ENCODE peak calls at places on chromosome 18, in five cellular contexts. One of them, this sample, is unnamed.
A peak's percentile ranks its signal among the peaks of the same experiment; 100 is the strongest.

GRCh38 chr18:31658670-31659573 is 25.5 kb downstream of the B4GALT6 start:
- DNase-seq in tibial artery: no peak
- DNase-seq in astrocyte of the spinal cord: peak; percentile 48
- DNase-seq in choroid plexus epithelial cell: peak; percentile 36
- DNase-seq in brain microvascular endothelial cell: no peak
- DNase-seq in this sample: no peak

GRCh38 chr18:10863026-10863425 is 286.3 kb downstream of the PIEZO2 start:
- DNase-seq in tibial artery: no peak
- DNase-seq in astrocyte of the spinal cord: peak; percentile 20
- DNase-seq in choroid plexus epithelial cell: peak; percentile 50
- DNase-seq in brain microvascular endothelial cell: no peak
- DNase-seq in this sample: no peak

GRCh38 chr18:12621737-12622306 is 36.1 kb downstream of the SPIRE1 start:
- DNase-seq in tibial artery: no peak
- DNase-seq in astrocyte of the spinal cord: peak; percentile 65
- DNase-seq in choroid plexus epithelial cell: peak; percentile 51
- DNase-seq in brain microvascular endothelial cell: peak; percentile 71
- DNase-seq in this sample: no peak

GRCh38 chr18:55838841-55839240 is 250.8 kb upstream of the TCF4 start:
- DNase-seq in tibial artery: no peak
- DNase-seq in astrocyte of the spinal cord: peak; percentile 56
- DNase-seq in choroid plexus epithelial cell: peak; percentile 66
- DNase-seq in brain microvascular endothelial cell: peak; percentile 25
- DNase-seq in this sample: no peak

GRCh38 chr18:70826571-70826970 is 537.7 kb downstream of the SOCS6 start:
- DNase-seq in tibial artery: no peak
- DNase-seq in astrocyte of the spinal cord: no peak
- DNase-seq in choroid plexus epithelial cell: no peak
- DNase-seq in brain microvascular endothelial cell: no peak
- DNase-seq in this sample: no peak

GRCh38 chr18:12282436-12283039 is 25.5 kb upstream of the TUBB6 start:
- DNase-seq in tibial artery: no peak
- DNase-seq in astrocyte of the spinal cord: peak; percentile 82
- DNase-seq in choroid plexus epithelial cell: peak; percentile 86
- DNase-seq in brain microvascular endothelial cell: peak; percentile 92
- DNase-seq in this sample: no peak

GRCh38 chr18:68438983-68439382 is 275.9 kb downstream of the TMX3 start:
- DNase-seq in tibial artery: no peak
- DNase-seq in astrocyte of the spinal cord: no peak
- DNase-seq in choroid plexus epithelial cell: peak; percentile 74
- DNase-seq in brain microvascular endothelial cell: no peak
- DNase-seq in this sample: no peak

GRCh38 chr18:57440331-57441101 is 5.3 kb downstream of the ONECUT2 start:
- DNase-seq in tibial artery: no peak
- DNase-seq in astrocyte of the spinal cord: no peak
- DNase-seq in choroid plexus epithelial cell: no peak
- DNase-seq in brain microvascular endothelial cell: no peak
- DNase-seq in this sample: peak; percentile 43

GRCh38 chr18:42310956-42311355 is 355.9 kb downstream of the PIK3C3 start:
- DNase-seq in tibial artery: no peak
- DNase-seq in astrocyte of the spinal cord: no peak
- DNase-seq in choroid plexus epithelial cell: peak; percentile 7
- DNase-seq in brain microvascular endothelial cell: peak; percentile 1
- DNase-seq in this sample: no peak

GRCh38 chr18:34222396-34223163 is 2.1 kb downstream of the NOL4 start:
- DNase-seq in tibial artery: no peak
- DNase-seq in astrocyte of the spinal cord: peak; percentile 9
- DNase-seq in choroid plexus epithelial cell: peak; percentile 1
- DNase-seq in brain microvascular endothelial cell: no peak
- DNase-seq in this sample: peak; percentile 63

GRCh38 chr18:35620765-35621164 is 39.2 kb downstream of the GALNT1 start:
- DNase-seq in tibial artery: no peak
- DNase-seq in astrocyte of the spinal cord: no peak
- DNase-seq in choroid plexus epithelial cell: no peak
- DNase-seq in brain microvascular endothelial cell: no peak
- DNase-seq in this sample: no peak

GRCh38 chr18:31591113-31591512 is 564 bp upstream of the TTR start:
- DNase-seq in tibial artery: no peak
- DNase-seq in astrocyte of the spinal cord: no peak
- DNase-seq in choroid plexus epithelial cell: no peak
- DNase-seq in brain microvascular endothelial cell: no peak
- DNase-seq in this sample: no peak

GRCh38 chr18:1296237-1296636 is 391.6 kb downstream of the ADCYAP1 start:
- DNase-seq in tibial artery: no peak
- DNase-seq in astrocyte of the spinal cord: no peak
- DNase-seq in choroid plexus epithelial cell: no peak
- DNase-seq in brain microvascular endothelial cell: no peak
- DNase-seq in this sample: no peak

GRCh38 chr18:44798433-44799048 is 117.9 kb downstream of the SETBP1 start:
- DNase-seq in tibial artery: no peak
- DNase-seq in astrocyte of the spinal cord: no peak
- DNase-seq in choroid plexus epithelial cell: no peak
- DNase-seq in brain microvascular endothelial cell: no peak
- DNase-seq in this sample: no peak

GRCh38 chr18:40935423-40935822 is 1019.6 kb upstream of the PIK3C3 start:
- DNase-seq in tibial artery: no peak
- DNase-seq in astrocyte of the spinal cord: no peak
- DNase-seq in choroid plexus epithelial cell: peak; percentile 55
- DNase-seq in brain microvascular endothelial cell: peak; percentile 14
- DNase-seq in this sample: no peak

GRCh38 chr18:25453556-25454269 is 101.7 kb upstream of the ZNF521 start:
- DNase-seq in tibial artery: no peak
- DNase-seq in astrocyte of the spinal cord: peak; percentile 26
- DNase-seq in choroid plexus epithelial cell: peak; percentile 59
- DNase-seq in brain microvascular endothelial cell: no peak
- DNase-seq in this sample: no peak

GRCh38 chr18:29512203-29512602 is 1335.3 kb upstream of the CDH2 start:
- DNase-seq in tibial artery: no peak
- DNase-seq in astrocyte of the spinal cord: no peak
- DNase-seq in choroid plexus epithelial cell: no peak
- DNase-seq in brain microvascular endothelial cell: no peak
- DNase-seq in this sample: no peak

GRCh38 chr18:39946623-39947061 is 2008.4 kb upstream of the PIK3C3 start:
- DNase-seq in tibial artery: no peak
- DNase-seq in astrocyte of the spinal cord: peak; percentile 91
- DNase-seq in choroid plexus epithelial cell: peak; percentile 97
- DNase-seq in brain microvascular endothelial cell: peak; percentile 63
- DNase-seq in this sample: no peak

GRCh38 chr18:43159091-43159490 is 43.6 kb upstream of the RIT2 start:
- DNase-seq in tibial artery: no peak
- DNase-seq in astrocyte of the spinal cord: peak; percentile 54
- DNase-seq in choroid plexus epithelial cell: peak; percentile 82
- DNase-seq in brain microvascular endothelial cell: peak; percentile 18
- DNase-seq in this sample: no peak

GRCh38 chr18:50880108-50880465 is 1.2 kb downstream of the ME2 start:
- DNase-seq in tibial artery: no peak
- DNase-seq in astrocyte of the spinal cord: peak; percentile 3
- DNase-seq in choroid plexus epithelial cell: no peak
- DNase-seq in brain microvascular endothelial cell: no peak
- DNase-seq in this sample: no peak

GRCh38 chr18:70044626-70045025 is 97.0 kb upstream of the CD226 start:
- DNase-seq in tibial artery: no peak
- DNase-seq in astrocyte of the spinal cord: peak; percentile 90
- DNase-seq in choroid plexus epithelial cell: peak; percentile 98
- DNase-seq in brain microvascular endothelial cell: peak; percentile 97
- DNase-seq in this sample: no peak

GRCh38 chr18:49519041-49519971 is 32.3 kb upstream of the C18orf32 start:
- DNase-seq in tibial artery: no peak
- DNase-seq in astrocyte of the spinal cord: no peak
- DNase-seq in choroid plexus epithelial cell: no peak
- DNase-seq in brain microvascular endothelial cell: no peak
- DNase-seq in this sample: peak; percentile 35

GRCh38 chr18:13620206-13620672 is 106.1 kb downstream of the FAM210A start:
- DNase-seq in tibial artery: no peak
- DNase-seq in astrocyte of the spinal cord: no peak
- DNase-seq in choroid plexus epithelial cell: no peak
- DNase-seq in brain microvascular endothelial cell: no peak
- DNase-seq in this sample: no peak

GRCh38 chr18:51881394-51881793 is 458.6 kb upstream of the DCC start:
- DNase-seq in tibial artery: no peak
- DNase-seq in astrocyte of the spinal cord: no peak
- DNase-seq in choroid plexus epithelial cell: no peak
- DNase-seq in brain microvascular endothelial cell: no peak
- DNase-seq in this sample: no peak

GRCh38 chr18:28439870-28440269 is 262.9 kb upstream of the CDH2 start:
- DNase-seq in tibial artery: no peak
- DNase-seq in astrocyte of the spinal cord: no peak
- DNase-seq in choroid plexus epithelial cell: peak; percentile 57
- DNase-seq in brain microvascular endothelial cell: no peak
- DNase-seq in this sample: no peak

GRCh38 chr18:35178260-35178659 is 62.6 kb upstream of the ZNF397 start:
- DNase-seq in tibial artery: no peak
- DNase-seq in astrocyte of the spinal cord: peak; percentile 78
- DNase-seq in choroid plexus epithelial cell: peak; percentile 57
- DNase-seq in brain microvascular endothelial cell: peak; percentile 55
- DNase-seq in this sample: no peak

GRCh38 chr18:77063256-77063655 is 69.3 kb downstream of the MBP start:
- DNase-seq in tibial artery: no peak
- DNase-seq in astrocyte of the spinal cord: peak; percentile 81
- DNase-seq in choroid plexus epithelial cell: peak; percentile 90
- DNase-seq in brain microvascular endothelial cell: peak; percentile 97
- DNase-seq in this sample: no peak

GRCh38 chr18:22314406-22314805 is 103.3 kb downstream of the CTAGE1 start:
- DNase-seq in tibial artery: no peak
- DNase-seq in astrocyte of the spinal cord: peak; percentile 85
- DNase-seq in choroid plexus epithelial cell: peak; percentile 95
- DNase-seq in brain microvascular endothelial cell: peak; percentile 97
- DNase-seq in this sample: no peak

GRCh38 chr18:72700961-72701710 is 157.0 kb upstream of the CBLN2 start:
- DNase-seq in tibial artery: no peak
- DNase-seq in astrocyte of the spinal cord: peak; percentile 38
- DNase-seq in choroid plexus epithelial cell: peak; percentile 67
- DNase-seq in brain microvascular endothelial cell: peak; percentile 2
- DNase-seq in this sample: no peak
- TF ChIP-seq CTCF in tibial artery: no peak
- TF ChIP-seq CTCF in astrocyte of the spinal cord: peak; percentile 48
- TF ChIP-seq CTCF in choroid plexus epithelial cell: peak; percentile 60
- TF ChIP-seq CTCF in brain microvascular endothelial cell: peak; percentile 36
- TF ChIP-seq CTCF in this sample: peak; percentile 47

GRCh38 chr18:59707306-59707705 is 10.1 kb upstream of the CCBE1 start:
- DNase-seq in tibial artery: no peak
- DNase-seq in astrocyte of the spinal cord: no peak
- DNase-seq in choroid plexus epithelial cell: no peak
- DNase-seq in brain microvascular endothelial cell: no peak
- DNase-seq in this sample: no peak

GRCh38 chr18:59705145-59705544 is 7.9 kb upstream of the CCBE1 start:
- DNase-seq in tibial artery: no peak
- DNase-seq in astrocyte of the spinal cord: no peak
- DNase-seq in choroid plexus epithelial cell: no peak
- DNase-seq in brain microvascular endothelial cell: no peak
- DNase-seq in this sample: no peak

GRCh38 chr18:59712311-59712710 is 15.1 kb upstream of the CCBE1 start:
- DNase-seq in tibial artery: no peak
- DNase-seq in astrocyte of the spinal cord: no peak
- DNase-seq in choroid plexus epithelial cell: no peak
- DNase-seq in brain microvascular endothelial cell: no peak
- DNase-seq in this sample: no peak

GRCh38 chr18:59706499-59706898 is 9.3 kb upstream of the CCBE1 start:
- DNase-seq in tibial artery: no peak
- DNase-seq in astrocyte of the spinal cord: no peak
- DNase-seq in choroid plexus epithelial cell: no peak
- DNase-seq in brain microvascular endothelial cell: no peak
- DNase-seq in this sample: no peak

GRCh38 chr18:59708988-59709387 is 11.8 kb upstream of the CCBE1 start:
- DNase-seq in tibial artery: no peak
- DNase-seq in astrocyte of the spinal cord: no peak
- DNase-seq in choroid plexus epithelial cell: no peak
- DNase-seq in brain microvascular endothelial cell: no peak
- DNase-seq in this sample: no peak
- TF ChIP-seq CTCF in tibial artery: no peak
- TF ChIP-seq CTCF in astrocyte of the spinal cord: no peak
- TF ChIP-seq CTCF in choroid plexus epithelial cell: no peak
- TF ChIP-seq CTCF in brain microvascular endothelial cell: no peak
- TF ChIP-seq CTCF in this sample: no peak

GRCh38 chr18:47036298-47036874 is 965 bp upstream of the ELOA2 start:
- DNase-seq in tibial artery: no peak
- DNase-seq in astrocyte of the spinal cord: peak; percentile 13
- DNase-seq in choroid plexus epithelial cell: peak; percentile 59
- DNase-seq in brain microvascular endothelial cell: peak; percentile 36
- DNase-seq in this sample: peak; percentile 21
- TF ChIP-seq CTCF in tibial artery: no peak
- TF ChIP-seq CTCF in astrocyte of the spinal cord: peak; percentile 52
- TF ChIP-seq CTCF in choroid plexus epithelial cell: peak; percentile 71
- TF ChIP-seq CTCF in brain microvascular endothelial cell: peak; percentile 42
- TF ChIP-seq CTCF in this sample: peak; percentile 50

DNA sequence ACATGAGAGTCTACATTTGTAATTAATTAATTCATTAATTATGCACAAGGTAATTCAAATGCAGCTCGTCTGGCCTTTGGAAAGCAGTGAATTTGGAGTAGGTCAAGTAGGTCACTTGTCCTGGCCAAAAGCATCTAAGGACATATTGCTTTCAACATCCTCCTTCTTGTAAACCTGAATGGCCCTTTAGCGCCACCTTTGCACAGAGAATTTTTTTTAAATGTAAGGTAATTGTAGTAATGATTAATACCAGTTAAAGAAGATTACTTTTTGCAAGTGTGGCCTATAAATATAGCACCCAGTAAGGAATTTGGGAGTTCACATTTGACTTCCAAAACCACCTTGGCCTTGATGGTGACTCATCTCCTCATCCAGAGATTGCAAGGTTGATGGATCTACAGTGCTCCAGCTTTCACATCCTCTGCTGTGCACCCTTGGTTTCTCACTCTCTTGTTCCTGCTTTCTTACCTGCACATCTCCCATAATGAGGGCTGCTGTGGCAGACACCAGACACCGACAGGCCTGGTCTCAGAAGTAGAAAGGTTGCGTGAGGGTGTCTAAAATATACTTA is 481.7 kb downstream of the TGIF1 start:
- DNase-seq in tibial artery: no peak
- DNase-seq in astrocyte of the spinal cord: no peak
- DNase-seq in choroid plexus epithelial cell: no peak
- DNase-seq in brain microvascular endothelial cell: no peak
- DNase-seq in this sample: no peak
- TF ChIP-seq CTCF in tibial artery: no peak
- TF ChIP-seq CTCF in astrocyte of the spinal cord: no peak
- TF ChIP-seq CTCF in choroid plexus epithelial cell: no peak
- TF ChIP-seq CTCF in brain microvascular endothelial cell: no peak
- TF ChIP-seq CTCF in this sample: no peak

GRCh38 chr18:8607776-8608682 is 1.2 kb upstream of the RAB12 start:
- DNase-seq in tibial artery: no peak
- DNase-seq in astrocyte of the spinal cord: no peak
- DNase-seq in choroid plexus epithelial cell: peak; percentile 80
- DNase-seq in brain microvascular endothelial cell: no peak
- DNase-seq in this sample: no peak
- TF ChIP-seq CTCF in tibial artery: no peak
- TF ChIP-seq CTCF in astrocyte of the spinal cord: no peak
- TF ChIP-seq CTCF in choroid plexus epithelial cell: no peak
- TF ChIP-seq CTCF in brain microvascular endothelial cell: no peak
- TF ChIP-seq CTCF in this sample: no peak

GRCh38 chr18:79527656-79528055 is 131.9 kb downstream of the NFATC1 start:
- DNase-seq in tibial artery: peak; percentile 56
- DNase-seq in astrocyte of the spinal cord: no peak
- DNase-seq in choroid plexus epithelial cell: no peak
- DNase-seq in brain microvascular endothelial cell: no peak
- DNase-seq in this sample: no peak
- TF ChIP-seq CTCF in tibial artery: no peak
- TF ChIP-seq CTCF in astrocyte of the spinal cord: no peak
- TF ChIP-seq CTCF in choroid plexus epithelial cell: no peak
- TF ChIP-seq CTCF in brain microvascular endothelial cell: no peak
- TF ChIP-seq CTCF in this sample: no peak

GRCh38 chr18:7755753-7756475 is 188.8 kb downstream of the PTPRM start:
- DNase-seq in tibial artery: no peak
- DNase-seq in astrocyte of the spinal cord: no peak
- DNase-seq in choroid plexus epithelial cell: peak; percentile 79
- DNase-seq in brain microvascular endothelial cell: no peak
- DNase-seq in this sample: no peak
- TF ChIP-seq CTCF in tibial artery: peak; percentile 27
- TF ChIP-seq CTCF in astrocyte of the spinal cord: peak; percentile 30
- TF ChIP-seq CTCF in choroid plexus epithelial cell: peak; percentile 71
- TF ChIP-seq CTCF in brain microvascular endothelial cell: peak; percentile 39
- TF ChIP-seq CTCF in this sample: no peak

This sample was measured in nephron progenitor cell.